ENCODE peak calls at places on chromosome 11, in six cellular contexts. J, O, C, K, G and F are unnamed samples.

GRCh38 chr11:31529189-31529588 is 19.6 kb downstream of the ELP4 start:
- DNase-seq in K (no peak), G (no peak), J (no peak), O (no peak), C (no peak), F (no peak)

GRCh38 chr11:22566293-22566692 is 59.3 kb downstream of the FANCF start:
- DNase-seq in O (no peak), C (no peak), J (no peak), K (no peak), G (no peak), F (no peak)

GRCh38 chr11:44592125-44592643 is 26.7 kb downstream of the CD82 start:
- DNase-seq in G (peak), K (no peak), J (no peak), O (no peak), C (no peak), F (peak)

GRCh38 chr11:78266451-78266850 is 77.7 kb downstream of the USP35 start:
- DNase-seq in J (no peak), K (no peak), O (no peak), G (no peak), C (no peak), F (no peak)

GRCh38 chr11:110966131-110966530 is 253.9 kb upstream of the ARHGAP20 start:
- DNase-seq in J (no peak), C (no peak), G (no peak), O (no peak), K (no peak), F (no peak)

GRCh38 chr11:67656278-67656922 is 5.9 kb upstream of the ACY3 start:
- DNase-seq in O (no peak), J (no peak), G (no peak), C (no peak), K (no peak), F (no peak)

GRCh38 chr11:34416746-34417145 is 22.0 kb upstream of the CAT start:
- DNase-seq in O (no peak), C (no peak), J (no peak), K (no peak), G (no peak), F (no peak)

GRCh38 chr11:123407124-123407995 is 22.7 kb upstream of the GRAMD1B start:
- DNase-seq in C (peak), O (peak), G (peak), K (peak), J (peak), F (no peak)

GRCh38 chr11:45412033-45412432 is 125.9 kb upstream of the SYT13 start:
- DNase-seq in C (no peak), G (no peak), K (no peak), J (no peak), O (no peak), F (no peak)

GRCh38 chr11:112179601-112180000 is 4.3 kb downstream of the BCO2 start:
- DNase-seq in G (no peak), J (no peak), K (no peak), C (no peak), O (no peak), F (no peak)

GRCh38 chr11:19816817-19817216 is 104.2 kb downstream of the NAV2 start:
- DNase-seq in O (no peak), K (no peak), C (no peak), J (no peak), G (no peak), F (no peak)

GRCh38 chr11:118341749-118342489 is 586 bp downstream of the CD3D start:
- DNase-seq in O (no peak), J (no peak), K (no peak), G (no peak), C (no peak), F (no peak)

GRCh38 chr11:77542296-77542695 is 47.5 kb upstream of the AQP11 start:
- DNase-seq in J (peak), O (no peak), K (no peak), G (no peak), C (no peak), F (no peak)

GRCh38 chr11:103811870-103812509 is 224.4 kb upstream of the DDI1 start:
- DNase-seq in C (no peak), O (no peak), K (no peak), J (no peak), G (no peak), F (no peak)

GRCh38 chr11:116808262-116809175 is 14.6 kb downstream of the APOA4 start:
- DNase-seq in J (peak), C (no peak), G (peak), K (no peak), O (no peak), F (no peak)

GRCh38 chr11:113637636-113638035 is 68.5 kb downstream of the TMPRSS5 start:
- DNase-seq in O (no peak), C (no peak), J (no peak), K (no peak), G (no peak), F (no peak)

GRCh38 chr11:35126000-35126878 is 12.7 kb upstream of the CD44 start:
- DNase-seq in C (no peak), K (no peak), J (no peak), O (no peak), G (no peak), F (no peak)

GRCh38 chr11:59918987-59919589 is 19.1 kb upstream of the OOSP1 start:
- DNase-seq in K (no peak), G (peak), O (peak), C (peak), J (peak), F (no peak)

GRCh38 chr11:34869425-34869824 is 46.8 kb downstream of the APIP start:
- DNase-seq in C (no peak), K (no peak), O (no peak), G (no peak), J (peak), F (no peak)

GRCh38 chr11:117866526-117866925 is 9.9 kb downstream of the FXYD6 start:
- DNase-seq in O (no peak), J (no peak), K (no peak), C (no peak), G (no peak), F (no peak)

GRCh38 chr11:87398913-87399312 is 361.2 kb downstream of the TMEM135 start:
- DNase-seq in C (no peak), O (no peak), J (no peak), G (peak), K (no peak), F (peak)